ENCODE peak calls at places on chromosome 14, in four cellular contexts. K is activated naive CD8-positive, alpha-beta T cell treated with anti-CD3 and anti-CD28 coated beads for 36 hours; P is A549; E is GM10248. G is an unnamed sample.

GRCh38 chr14:55600784-55601561 is 21.0 kb downstream of the KTN1 start:
- DNase-seq in E (no peak), P (no peak), K (no peak), G (peak)

GRCh38 chr14:91893659-91894058 is 26.3 kb upstream of the TC2N start:
- DNase-seq in E (no peak), K (no peak), P (no peak), G (no peak)

GRCh38 chr14:60051690-60052324 is 39.9 kb upstream of the PCNX4 start:
- DNase-seq in E (no peak), P (no peak), K (peak), G (no peak)

GRCh38 chr14:73239463-73240241 is 2.3 kb downstream of the PAPLN start:
- DNase-seq in P (no peak), K (no peak), E (no peak), G (peak)

GRCh38 chr14:105591052-105591451 is 64.7 kb downstream of the TMEM121 start:
- DNase-seq in E (no peak), K (no peak), P (no peak), G (no peak)

GRCh38 chr14:92847220-92848148 is 53.4 kb downstream of the GOLGA5 start:
- DNase-seq in P (no peak), K (no peak), E (no peak), G (no peak)

GRCh38 chr14:55071870-55072640 is 20.6 kb downstream of the MAPK1IP1L start:
- DNase-seq in E (peak), P (no peak), K (peak), G (peak)

GRCh38 chr14:39469094-39469710 is 37.0 kb upstream of the FBXO33 start:
- DNase-seq in K (peak), E (no peak), P (no peak), G (peak)

GRCh38 chr14:21194597-21194996 is 38.7 kb upstream of the OR5AU1 start:
- DNase-seq in K (no peak), P (no peak), E (no peak), G (no peak)

GRCh38 chr14:73887704-73888459 is 1.2 kb downstream of the ZNF410 start:
- DNase-seq in K (no peak), E (no peak), P (no peak), G (peak)

GRCh38 chr14:91119556-91120311 is 5.9 kb downstream of the DGLUCY start:
- DNase-seq in P (no peak), E (no peak), K (no peak), G (no peak)

GRCh38 chr14:33377596-33378390 is 439.1 kb downstream of the NPAS3 start:
- DNase-seq in P (no peak), E (no peak), K (no peak), G (no peak)

GRCh38 chr14:55807059-55807499 is 227.1 kb downstream of the KTN1 start:
- DNase-seq in E (no peak), P (no peak), K (peak), G (peak)

GRCh38 chr14:50320279-50320678 is 8.2 kb downstream of the DMAC2L start:
- DNase-seq in E (peak), K (no peak), P (no peak), G (peak)

GRCh38 chr14:22218729-22219128 is 370.3 kb downstream of the DAD1 start:
- DNase-seq in E (no peak), P (no peak), K (no peak), G (no peak)

GRCh38 chr14:99517643-99518381 is 36.6 kb downstream of the CCNK start:
- DNase-seq in E (no peak), K (no peak), P (no peak), G (no peak)